ENCODE peak calls at places on chromosomes 12 and 14, in ten cellular contexts. One of them, this sample, is unnamed.

GRCh38 chr12:114404451-114405198 is 1.3 kb downstream of the TBX5 start:
- DNase-seq in RWPE1: no peak
- DNase-seq in substantia nigra: no peak
- DNase-seq in tibial artery: no peak
- DNase-seq in cardiac muscle cell: peak
- DNase-seq in small intestine: no peak
- DNase-seq in foreskin keratinocyte: no peak
- DNase-seq in upper lobe of left lung: peak
- DNase-seq in fibroblast of lung: no peak
- DNase-seq in lung: no peak
- DNase-seq in this sample: no peak

GRCh38 chr14:63308723-63309317 is 9.9 kb downstream of the GPHB5 start:
- DNase-seq in RWPE1: peak
- DNase-seq in substantia nigra: no peak
- DNase-seq in tibial artery: no peak
- DNase-seq in cardiac muscle cell: peak
- DNase-seq in small intestine: peak
- DNase-seq in foreskin keratinocyte: peak
- DNase-seq in upper lobe of left lung: no peak
- DNase-seq in fibroblast of lung: peak
- DNase-seq in lung: no peak
- DNase-seq in this sample: no peak

GRCh38 chr12:50934981-50935807 is 17.1 kb upstream of the HIGD1C start:
- DNase-seq in RWPE1: no peak
- DNase-seq in substantia nigra: no peak
- DNase-seq in tibial artery: no peak
- DNase-seq in cardiac muscle cell: peak
- DNase-seq in small intestine: peak
- DNase-seq in foreskin keratinocyte: peak
- DNase-seq in upper lobe of left lung: no peak
- DNase-seq in fibroblast of lung: peak
- DNase-seq in lung: no peak
- DNase-seq in this sample: no peak

GRCh38 chr12:79121486-79121885 is 256.9 kb downstream of the SYT1 start:
- DNase-seq in RWPE1: peak
- DNase-seq in substantia nigra: no peak
- DNase-seq in tibial artery: no peak
- DNase-seq in cardiac muscle cell: peak
- DNase-seq in small intestine: no peak
- DNase-seq in foreskin keratinocyte: peak
- DNase-seq in upper lobe of left lung: no peak
- DNase-seq in fibroblast of lung: no peak
- DNase-seq in lung: no peak
- DNase-seq in this sample: no peak

GRCh38 chr12:112822056-112822455 is 30.5 kb downstream of the RPH3A start:
- DNase-seq in RWPE1: no peak
- DNase-seq in substantia nigra: no peak
- DNase-seq in tibial artery: no peak
- DNase-seq in cardiac muscle cell: no peak
- DNase-seq in small intestine: no peak
- DNase-seq in foreskin keratinocyte: peak
- DNase-seq in upper lobe of left lung: peak
- DNase-seq in fibroblast of lung: no peak
- DNase-seq in lung: no peak
- DNase-seq in this sample: no peak

GRCh38 chr14:99270491-99271287 is 1.3 kb downstream of the BCL11B start:
- DNase-seq in RWPE1: no peak
- DNase-seq in substantia nigra: no peak
- DNase-seq in tibial artery: no peak
- DNase-seq in cardiac muscle cell: no peak
- DNase-seq in small intestine: no peak
- DNase-seq in foreskin keratinocyte: no peak
- DNase-seq in upper lobe of left lung: peak
- DNase-seq in fibroblast of lung: no peak
- DNase-seq in lung: no peak
- DNase-seq in this sample: no peak

GRCh38 chr12:45292486-45293195 is 76.7 kb downstream of the ANO6 start:
- DNase-seq in RWPE1: no peak
- DNase-seq in substantia nigra: no peak
- DNase-seq in tibial artery: no peak
- DNase-seq in cardiac muscle cell: no peak
- DNase-seq in small intestine: no peak
- DNase-seq in foreskin keratinocyte: no peak
- DNase-seq in upper lobe of left lung: no peak
- DNase-seq in fibroblast of lung: no peak
- DNase-seq in lung: no peak
- DNase-seq in this sample: no peak

GRCh38 chr14:83463500-83464098 is 1929.9 kb upstream of the SEL1L start:
- DNase-seq in RWPE1: peak
- DNase-seq in substantia nigra: no peak
- DNase-seq in tibial artery: peak
- DNase-seq in cardiac muscle cell: peak
- DNase-seq in small intestine: peak
- DNase-seq in foreskin keratinocyte: peak
- DNase-seq in upper lobe of left lung: no peak
- DNase-seq in fibroblast of lung: peak
- DNase-seq in lung: peak
- DNase-seq in this sample: peak

GRCh38 chr14:31855262-31855661 is 221.8 kb upstream of the ARHGAP5 start:
- DNase-seq in RWPE1: no peak
- DNase-seq in substantia nigra: no peak
- DNase-seq in tibial artery: no peak
- DNase-seq in cardiac muscle cell: no peak
- DNase-seq in small intestine: no peak
- DNase-seq in foreskin keratinocyte: no peak
- DNase-seq in upper lobe of left lung: no peak
- DNase-seq in fibroblast of lung: no peak
- DNase-seq in lung: no peak
- DNase-seq in this sample: no peak

GRCh38 chr12:6044082-6044481 is 80.4 kb downstream of the VWF start:
- DNase-seq in RWPE1: peak
- DNase-seq in substantia nigra: no peak
- DNase-seq in tibial artery: no peak
- DNase-seq in cardiac muscle cell: no peak
- DNase-seq in small intestine: no peak
- DNase-seq in foreskin keratinocyte: peak
- DNase-seq in upper lobe of left lung: no peak
- DNase-seq in fibroblast of lung: no peak
- DNase-seq in lung: no peak
- DNase-seq in this sample: no peak

GRCh38 chr12:123928274-123928865 is 44.3 kb downstream of the CCDC92 start:
- DNase-seq in RWPE1: no peak
- DNase-seq in substantia nigra: no peak
- DNase-seq in tibial artery: no peak
- DNase-seq in cardiac muscle cell: no peak
- DNase-seq in small intestine: no peak
- DNase-seq in foreskin keratinocyte: no peak
- DNase-seq in upper lobe of left lung: no peak
- DNase-seq in fibroblast of lung: no peak
- DNase-seq in lung: no peak
- DNase-seq in this sample: peak

GRCh38 chr12:51442324-51442723 is 17.7 kb downstream of the SLC4A8 start:
- DNase-seq in RWPE1: no peak
- DNase-seq in substantia nigra: peak
- DNase-seq in tibial artery: no peak
- DNase-seq in cardiac muscle cell: peak
- DNase-seq in small intestine: no peak
- DNase-seq in foreskin keratinocyte: no peak
- DNase-seq in upper lobe of left lung: no peak
- DNase-seq in fibroblast of lung: peak
- DNase-seq in lung: no peak
- DNase-seq in this sample: no peak

GRCh38 chr12:2523881-2524561 is 270.7 kb upstream of the FKBP4 start:
- DNase-seq in RWPE1: no peak
- DNase-seq in substantia nigra: no peak
- DNase-seq in tibial artery: no peak
- DNase-seq in cardiac muscle cell: no peak
- DNase-seq in small intestine: no peak
- DNase-seq in foreskin keratinocyte: no peak
- DNase-seq in upper lobe of left lung: no peak
- DNase-seq in fibroblast of lung: no peak
- DNase-seq in lung: no peak
- DNase-seq in this sample: no peak

GRCh38 chr12:29155079-29155478 is 6.0 kb downstream of the FAR2 start:
- DNase-seq in RWPE1: no peak
- DNase-seq in substantia nigra: no peak
- DNase-seq in tibial artery: no peak
- DNase-seq in cardiac muscle cell: no peak
- DNase-seq in small intestine: no peak
- DNase-seq in foreskin keratinocyte: no peak
- DNase-seq in upper lobe of left lung: no peak
- DNase-seq in fibroblast of lung: no peak
- DNase-seq in lung: no peak
- DNase-seq in this sample: peak

GRCh38 chr12:126051611-126052107 is 986.4 kb downstream of the AACS start:
- DNase-seq in RWPE1: peak
- DNase-seq in substantia nigra: no peak
- DNase-seq in tibial artery: no peak
- DNase-seq in cardiac muscle cell: peak
- DNase-seq in small intestine: no peak
- DNase-seq in foreskin keratinocyte: peak
- DNase-seq in upper lobe of left lung: no peak
- DNase-seq in fibroblast of lung: peak
- DNase-seq in lung: no peak
- DNase-seq in this sample: no peak

GRCh38 chr12:27709932-27710591 is 570 bp upstream of the MRPS35 start:
- DNase-seq in RWPE1: peak
- DNase-seq in substantia nigra: no peak
- DNase-seq in tibial artery: no peak
- DNase-seq in cardiac muscle cell: peak
- DNase-seq in small intestine: peak
- DNase-seq in foreskin keratinocyte: no peak
- DNase-seq in upper lobe of left lung: peak
- DNase-seq in fibroblast of lung: peak
- DNase-seq in lung: no peak
- DNase-seq in this sample: peak
- H3K27ac ChIP-seq in RWPE1: peak
- H3K27ac ChIP-seq in substantia nigra: peak
- H3K27ac ChIP-seq in tibial artery: peak
- H3K27ac ChIP-seq in cardiac muscle cell: peak
- H3K27ac ChIP-seq in small intestine: peak
- H3K27ac ChIP-seq in foreskin keratinocyte: peak
- H3K27ac ChIP-seq in upper lobe of left lung: peak
- H3K27ac ChIP-seq in fibroblast of lung: peak
- H3K27ac ChIP-seq in lung: peak
- H3K27ac ChIP-seq in this sample: peak

GRCh38 chr12:46702581-46703344 is 123.0 kb downstream of the SLC38A4 start:
- DNase-seq in RWPE1: peak
- DNase-seq in substantia nigra: no peak
- DNase-seq in tibial artery: no peak
- DNase-seq in cardiac muscle cell: peak
- DNase-seq in small intestine: no peak
- DNase-seq in foreskin keratinocyte: peak
- DNase-seq in upper lobe of left lung: no peak
- DNase-seq in fibroblast of lung: peak
- DNase-seq in lung: no peak
- DNase-seq in this sample: no peak
- H3K27ac ChIP-seq in RWPE1: peak
- H3K27ac ChIP-seq in substantia nigra: no peak
- H3K27ac ChIP-seq in tibial artery: peak
- H3K27ac ChIP-seq in cardiac muscle cell: no peak
- H3K27ac ChIP-seq in small intestine: no peak
- H3K27ac ChIP-seq in foreskin keratinocyte: peak
- H3K27ac ChIP-seq in upper lobe of left lung: no peak
- H3K27ac ChIP-seq in fibroblast of lung: no peak
- H3K27ac ChIP-seq in lung: no peak
- H3K27ac ChIP-seq in this sample: no peak

GRCh38 chr14:24430143-24430681 is 458 bp downstream of the KHNYN start:
- DNase-seq in RWPE1: peak
- DNase-seq in substantia nigra: peak
- DNase-seq in tibial artery: peak
- DNase-seq in cardiac muscle cell: peak
- DNase-seq in small intestine: peak
- DNase-seq in foreskin keratinocyte: peak
- DNase-seq in upper lobe of left lung: peak
- DNase-seq in fibroblast of lung: peak
- DNase-seq in lung: peak
- DNase-seq in this sample: peak

GRCh38 chr14:24434676-24435075 is 4.9 kb downstream of the KHNYN start:
- DNase-seq in RWPE1: no peak
- DNase-seq in substantia nigra: no peak
- DNase-seq in tibial artery: no peak
- DNase-seq in cardiac muscle cell: no peak
- DNase-seq in small intestine: no peak
- DNase-seq in foreskin keratinocyte: no peak
- DNase-seq in upper lobe of left lung: no peak
- DNase-seq in fibroblast of lung: no peak
- DNase-seq in lung: no peak
- DNase-seq in this sample: no peak

GRCh38 chr14:24431569-24432258 is 2.0 kb downstream of the KHNYN start:
- DNase-seq in RWPE1: peak
- DNase-seq in substantia nigra: peak
- DNase-seq in tibial artery: peak
- DNase-seq in cardiac muscle cell: peak
- DNase-seq in small intestine: peak
- DNase-seq in foreskin keratinocyte: peak
- DNase-seq in upper lobe of left lung: peak
- DNase-seq in fibroblast of lung: peak
- DNase-seq in lung: peak
- DNase-seq in this sample: peak

GRCh38 chr14:24430682-24431568 is 1.2 kb downstream of the KHNYN start:
- DNase-seq in RWPE1: no peak
- DNase-seq in substantia nigra: no peak
- DNase-seq in tibial artery: no peak
- DNase-seq in cardiac muscle cell: peak
- DNase-seq in small intestine: no peak
- DNase-seq in foreskin keratinocyte: peak
- DNase-seq in upper lobe of left lung: peak
- DNase-seq in fibroblast of lung: peak
- DNase-seq in lung: no peak
- DNase-seq in this sample: peak

GRCh38 chr14:24432259-24433131 is 2.7 kb downstream of the KHNYN start:
- DNase-seq in RWPE1: no peak
- DNase-seq in substantia nigra: no peak
- DNase-seq in tibial artery: no peak
- DNase-seq in cardiac muscle cell: no peak
- DNase-seq in small intestine: no peak
- DNase-seq in foreskin keratinocyte: no peak
- DNase-seq in upper lobe of left lung: peak
- DNase-seq in fibroblast of lung: no peak
- DNase-seq in lung: no peak
- DNase-seq in this sample: no peak
- H3K27ac ChIP-seq in RWPE1: peak
- H3K27ac ChIP-seq in substantia nigra: no peak
- H3K27ac ChIP-seq in tibial artery: peak
- H3K27ac ChIP-seq in cardiac muscle cell: no peak
- H3K27ac ChIP-seq in small intestine: no peak
- H3K27ac ChIP-seq in foreskin keratinocyte: no peak
- H3K27ac ChIP-seq in upper lobe of left lung: peak
- H3K27ac ChIP-seq in fibroblast of lung: no peak
- H3K27ac ChIP-seq in lung: peak
- H3K27ac ChIP-seq in this sample: no peak

DNA sequence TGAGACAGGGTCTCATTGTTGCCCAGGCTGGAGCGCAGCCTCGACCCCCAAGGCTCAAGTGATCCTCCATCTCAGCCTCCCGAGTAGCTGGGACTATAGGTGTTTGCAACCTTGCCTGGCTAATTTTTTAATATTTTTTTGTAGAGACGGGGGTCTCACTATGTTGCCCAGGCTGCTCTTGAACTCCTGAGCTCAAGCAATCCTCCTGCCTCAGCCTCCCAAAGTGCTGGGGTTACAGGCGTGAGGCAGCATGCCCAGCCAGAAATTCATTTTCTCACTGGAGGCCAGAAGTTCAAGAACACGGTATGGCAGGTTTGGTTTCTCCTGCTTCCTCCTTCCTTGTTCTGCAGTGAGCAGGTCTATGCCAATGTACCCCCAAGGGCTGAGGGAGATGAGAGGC is 3.7 kb downstream of the RNASE1 start:
- DNase-seq in RWPE1: no peak
- DNase-seq in substantia nigra: no peak
- DNase-seq in tibial artery: no peak
- DNase-seq in cardiac muscle cell: no peak
- DNase-seq in small intestine: no peak
- DNase-seq in foreskin keratinocyte: no peak
- DNase-seq in upper lobe of left lung: no peak
- DNase-seq in fibroblast of lung: no peak
- DNase-seq in lung: no peak
- DNase-seq in this sample: no peak
- H3K27ac ChIP-seq in RWPE1: no peak
- H3K27ac ChIP-seq in substantia nigra: peak
- H3K27ac ChIP-seq in tibial artery: no peak
- H3K27ac ChIP-seq in cardiac muscle cell: peak
- H3K27ac ChIP-seq in small intestine: peak
- H3K27ac ChIP-seq in foreskin keratinocyte: no peak
- H3K27ac ChIP-seq in upper lobe of left lung: peak
- H3K27ac ChIP-seq in fibroblast of lung: no peak
- H3K27ac ChIP-seq in lung: peak
- H3K27ac ChIP-seq in this sample: no peak